ENCODE peak calls at places on chromosomes 16 and 17, in eight cellular contexts. V is ascending aorta; S is omental fat pad; K is HCT116; G is activated CD4-positive, alpha-beta T cell treated with anti-CD3 and anti-CD28 coated beads for 24 hours; X is heart right ventricle; M is A549; Z is Caco-2. F is an unnamed sample.

GRCh38 chr17:29753845-29754439 is 131.2 kb upstream of the CORO6 start:
- DNase-seq in V (no peak), S (no peak), K (no peak), G (no peak), X (no peak), M (no peak), Z (no peak), F (no peak)

GRCh38 chr17:75041656-75042280 is 5.0 kb downstream of the ATP5PD start:
- DNase-seq in V (no peak), S (no peak), K (no peak), G (no peak), X (no peak), M (no peak), Z (no peak), F (no peak)

GRCh38 chr16:89826531-89827382 is 1.5 kb upstream of the SPIRE2 start:
- DNase-seq in V (no peak), S (no peak), K (no peak), G (no peak), X (no peak), M (peak), Z (no peak), F (no peak)

GRCh38 chr17:35170968-35171771 is 23.0 kb downstream of the SLC35G3 start:
- DNase-seq in V (no peak), S (no peak), K (no peak), G (no peak), X (no peak), M (peak), Z (no peak), F (peak)

GRCh38 chr16:84509032-84509950 is 4.8 kb upstream of the MEAK7 start:
- DNase-seq in V (no peak), S (no peak), K (no peak), G (no peak), X (no peak), M (no peak), Z (peak), F (no peak)

GRCh38 chr16:87347932-87348615 is 30.9 kb upstream of the C16orf95 start:
- DNase-seq in V (no peak), S (no peak), K (no peak), G (no peak), X (no peak), M (no peak), Z (no peak), F (no peak)

GRCh38 chr17:44829558-44830358 is at the start of gene GJC1:
- DNase-seq in V (no peak), S (no peak), K (no peak), G (peak), X (peak), M (peak), Z (peak), F (peak)

GRCh38 chr16:83615553-83615952 is 192.2 kb upstream of the HSBP1 start:
- DNase-seq in V (no peak), S (no peak), K (no peak), G (no peak), X (no peak), M (no peak), Z (no peak), F (peak)